ENCODE peak calls at places on chromosomes 13 and 19, in six cellular contexts. X is stimulated activated CD4-positive, alpha-beta T cell treated with anti-CD3 and anti-CD28 coated beads, Interleukin-2, amount 100 ng/mL, for 24 hours; C is naive thymus-derived CD4-positive, alpha-beta T cell; N is T-helper 9 cell; L is fibroblast of the aortic adventitia; V is activated CD4-positive, alpha-beta T cell treated with anti-CD3 and anti-CD28 coated beads, Interleukin-2, amount 10 ng/mL, durations not matched to agents 7 days and 5 days. P is an unnamed sample.
A peak's percentile ranks its signal among the peaks of the same experiment; 100 is the strongest.

GRCh38 chr13:24664726-24665409 is 15.3 kb upstream of the ATP12A start:
- DNase-seq in X (no peak), L (no peak), V (no peak), C (no peak), N (no peak), P (no peak)

GRCh38 chr19:17206736-17207581 is 8.2 kb upstream of the USE1 start:
- DNase-seq in V (no peak), L (no peak), X (no peak), N (no peak), C (no peak), P (no peak)

GRCh38 chr13:109941951-109942350 is 155.6 kb upstream of the IRS2 start:
- DNase-seq in C (no peak), V (no peak), L (peak; percentile 22), X (no peak), N (no peak), P (no peak)

GRCh38 chr13:90445179-90445578 is 902.3 kb upstream of the MIR17HG start:
- DNase-seq in V (no peak), C (no peak), L (peak; percentile 97), X (no peak), N (no peak), P (no peak)

GRCh38 chr13:31437975-31438374 is 238.2 kb downstream of the B3GLCT start:
- DNase-seq in N (no peak), V (no peak), L (no peak), C (no peak), X (no peak), P (no peak)

GRCh38 chr19:14433454-14434156 is 499 bp downstream of the PKN1 start:
- DNase-seq in V (peak; percentile 30), N (peak; percentile 32), X (peak; percentile 48), L (no peak), C (peak; percentile 39), P (no peak)

GRCh38 chr19:14147797-14148605 is 11.6 kb upstream of the ASF1B start:
- DNase-seq in V (peak; percentile 51), X (peak; percentile 65), N (peak; percentile 41), L (peak; percentile 74), C (peak; percentile 51), P (no peak)

GRCh38 chr13:109146912-109147624 is 517.7 kb downstream of the MYO16 start:
- DNase-seq in N (no peak), X (no peak), C (no peak), L (peak; percentile 80), V (no peak), P (no peak)

GRCh38 chr13:51632643-51633357 is 48.5 kb downstream of the WDFY2 start:
- DNase-seq in X (no peak), L (no peak), N (no peak), C (no peak), V (no peak), P (no peak)

GRCh38 chr19:5080030-5080644 is 111.2 kb downstream of the KDM4B start:
- DNase-seq in X (no peak), L (no peak), V (no peak), N (no peak), C (no peak), P (no peak)

GRCh38 chr13:22252281-22252830 is 581.5 kb downstream of the FGF9 start:
- DNase-seq in X (no peak), C (no peak), N (no peak), V (no peak), L (no peak), P (no peak)

GRCh38 chr19:42428676-42429075 is 1.5 kb upstream of the LIPE start:
- DNase-seq in L (no peak), C (no peak), V (no peak), N (no peak), X (no peak), P (no peak)

GRCh38 chr13:113083402-113084061 is 22.1 kb upstream of the F7 start:
- DNase-seq in N (no peak), V (no peak), L (peak; percentile 72), C (no peak), X (no peak), P (no peak)

GRCh38 chr19:10009269-10009665 is 1.0 kb downstream of the COL5A3 start:
- DNase-seq in C (peak; percentile 60), X (peak; percentile 45), N (peak; percentile 51), V (peak; percentile 40), L (peak; percentile 81), P (no peak)

GRCh38 chr19:19115954-19116353 is 22.3 kb downstream of the TMEM161A start:
- DNase-seq in V (peak; percentile 56), C (peak; percentile 54), N (peak; percentile 46), X (peak; percentile 70), L (peak; percentile 8), P (peak; percentile 22)

GRCh38 chr13:26460652-26461051 is 96.8 kb upstream of the WASF3 start:
- DNase-seq in X (no peak), C (no peak), L (peak; percentile 31), N (no peak), V (no peak), P (no peak)

GRCh38 chr13:48400090-48400694 is 12.7 kb downstream of the LPAR6 start:
- DNase-seq in X (no peak), N (no peak), C (no peak), L (peak; percentile 17), V (no peak), P (no peak)

GRCh38 chr19:58084596-58085347 is 13.3 kb downstream of the ZSCAN18 start:
- DNase-seq in N (no peak), X (no peak), C (no peak), V (no peak), L (no peak), P (no peak)

GRCh38 chr19:31478241-31478640 is 129.0 kb upstream of the TSHZ3 start:
- DNase-seq in L (no peak), V (no peak), C (no peak), X (no peak), N (no peak), P (no peak)

GRCh38 chr13:95505976-95506375 is 46.5 kb upstream of the CLDN10 start:
- DNase-seq in C (no peak), X (no peak), N (no peak), L (no peak), V (no peak), P (no peak)

GRCh38 chr13:43652751-43653150 is 134.0 kb downstream of the ENOX1 start:
- DNase-seq in N (no peak), L (no peak), X (no peak), C (no peak), V (no peak), P (no peak)

GRCh38 chr19:36819130-36819630 is 19.0 kb downstream of the ZNF790 start:
- DNase-seq in L (no peak), V (no peak), C (no peak), X (no peak), N (no peak), P (no peak)

GRCh38 chr13:31945202-31945978 is 86.2 kb upstream of the FRY start:
- DNase-seq in L (peak; percentile 79), X (no peak), V (no peak), N (no peak), C (no peak), P (no peak)

GRCh38 chr19:46466536-46467199 is 4.7 kb downstream of the PNMA8A start:
- DNase-seq in X (no peak), C (no peak), N (no peak), L (peak; percentile 90), V (no peak), P (no peak)

GRCh38 chr13:114096031-114096485 is 36.4 kb downstream of the RASA3 start:
- DNase-seq in V (no peak), C (no peak), X (no peak), L (no peak), N (no peak), P (no peak)

GRCh38 chr19:2280633-2281264 is 1.2 kb downstream of the PEAK3 start:
- DNase-seq in X (no peak), N (no peak), C (no peak), V (no peak), L (no peak), P (no peak)

GRCh38 chr19:18488838-18489626 is 32.8 kb downstream of the ELL start:
- DNase-seq in L (no peak), V (no peak), N (no peak), C (no peak), X (no peak), P (no peak)

GRCh38 chr19:10352764-10353671 is 13.6 kb upstream of the ICAM3 start:
- DNase-seq in N (no peak), X (no peak), L (peak; percentile 20), V (no peak), C (no peak), P (no peak)

GRCh38 chr13:48919750-48920149 is 56.0 kb upstream of the FNDC3A start:
- DNase-seq in L (no peak), N (no peak), X (no peak), V (no peak), C (no peak), P (no peak)

GRCh38 chr19:1862068-1862423 is 1.3 kb downstream of the KLF16 start:
- DNase-seq in L (no peak), X (no peak), C (no peak), N (no peak), V (no peak), P (no peak)

GRCh38 chr19:40458597-40458974 is 7.0 kb downstream of the BLVRB start:
- DNase-seq in C (no peak), L (no peak), N (no peak), V (no peak), X (no peak), P (no peak)

GRCh38 chr19:13865243-13865577 is 11.7 kb upstream of the NANOS3 start:
- DNase-seq in X (no peak), V (no peak), N (no peak), C (no peak), L (no peak), P (no peak)

GRCh38 chr19:5692785-5693194 is 2.7 kb downstream of the RPL36 start:
- DNase-seq in N (no peak), L (no peak), X (peak; percentile 34), V (no peak), C (no peak), P (no peak)

GRCh38 chr19:38049105-38049649 is 142.2 kb downstream of the SIPA1L3 start:
- DNase-seq in V (peak; percentile 75), C (peak; percentile 48), N (peak; percentile 17), X (peak; percentile 60), L (no peak), P (peak; percentile 83)

GRCh38 chr13:46756977-46757376 is 40.0 kb downstream of the ESD start:
- DNase-seq in V (no peak), L (peak; percentile 71), C (no peak), N (no peak), X (no peak), P (no peak)

GRCh38 chr19:50638576-50638975 is 1.1 kb downstream of the SYT3 start:
- DNase-seq in V (no peak), C (no peak), L (no peak), N (no peak), X (no peak), P (no peak)

GRCh38 chr13:80755925-80756324 is 415.0 kb upstream of the SPRY2 start:
- DNase-seq in L (no peak), N (no peak), V (no peak), X (no peak), C (no peak), P (no peak)

GRCh38 chr19:1956868-1957492 is 16.0 kb downstream of the CSNK1G2 start:
- DNase-seq in L (no peak), N (no peak), X (no peak), C (no peak), V (no peak), P (no peak)

GRCh38 chr13:44874886-44875630 is 114.2 kb downstream of the NUFIP1 start:
- DNase-seq in V (no peak), C (no peak), X (no peak), N (no peak), L (no peak), P (no peak)

P was measured in Jurkat, Clone E6-1.